ENCODE peak calls at places on chromosome 15, in eight cellular contexts. L is activated CD4-positive, alpha-beta T cell treated with anti-CD3 and anti-CD28 coated beads, Interleukin-2, amount 50 U/mL, for 1 hour; R is stimulated activated naive CD8-positive, alpha-beta T cell treated with anti-CD3 and anti-CD28 coated beads, Interleukin-15, Interleukin-2, amounts not matched to agents 100 U/mL and 50 U/mL, for 24 hours; C is hepatic stellate cell; T is activated gamma-delta T cell treated with anti-CD3 and anti-CD28 coated beads, Interleukin-2, amount 50 U/mL, for 16 hours; O is memory B cell; D is activated T-cell treated with anti-CD3 and anti-CD28 coated beads, Interleukin-2, amount 50 U/mL, for 4 hours; M is stimulated activated CD4-positive, alpha-beta T cell treated with anti-CD3 and anti-CD28 coated beads, Interleukin-15, amount 100 ng/mL, for 1 hour. H is an unnamed sample.

GRCh38 chr15:64354683-64355558 is 1.1 kb downstream of the CSNK1G1 start:
- DNase-seq in L (no peak), R (peak), C (no peak), T (no peak), O (no peak), D (no peak), M (no peak), H (peak)

GRCh38 chr15:22949074-22949547 is 31.1 kb downstream of the CYFIP1 start:
- DNase-seq in L (no peak), R (peak), C (peak), T (no peak), O (peak), D (no peak), M (no peak), H (no peak)

GRCh38 chr15:71790081-71790480 is 20.3 kb upstream of the NR2E3 start:
- DNase-seq in L (no peak), R (no peak), C (no peak), T (no peak), O (no peak), D (no peak), M (no peak), H (no peak)

GRCh38 chr15:72979308-72979707 is 73.0 kb upstream of the NEO1 start:
- DNase-seq in L (no peak), R (no peak), C (no peak), T (no peak), O (no peak), D (no peak), M (no peak), H (no peak)

GRCh38 chr15:29988689-29989088 is 94.1 kb upstream of the GOLGA8J start:
- DNase-seq in L (no peak), R (no peak), C (peak), T (no peak), O (no peak), D (no peak), M (no peak), H (no peak)

GRCh38 chr15:28107111-28107893 is 8.2 kb upstream of the OCA2 start:
- DNase-seq in L (no peak), R (no peak), C (peak), T (no peak), O (no peak), D (no peak), M (no peak), H (no peak)

GRCh38 chr15:31792611-31793199 is 237.6 kb upstream of the CHRNA7 start:
- DNase-seq in L (no peak), R (no peak), C (no peak), T (no peak), O (no peak), D (no peak), M (no peak), H (no peak)

GRCh38 chr15:79505956-79506355 is 73.8 kb downstream of the MINAR1 start:
- DNase-seq in L (no peak), R (no peak), C (no peak), T (no peak), O (no peak), D (no peak), M (no peak), H (no peak)

GRCh38 chr15:53581513-53581912 is 177.9 kb downstream of the WDR72 start:
- DNase-seq in L (no peak), R (no peak), C (no peak), T (no peak), O (no peak), D (no peak), M (no peak), H (no peak)

GRCh38 chr15:44427756-44428724 is 611 bp downstream of the CTDSPL2 start:
- DNase-seq in L (no peak), R (no peak), C (no peak), T (no peak), O (no peak), D (no peak), M (no peak), H (no peak)

GRCh38 chr15:54066403-54066802 is 88.2 kb downstream of the UNC13C start:
- DNase-seq in L (no peak), R (no peak), C (no peak), T (no peak), O (no peak), D (no peak), M (no peak), H (no peak)

GRCh38 chr15:24678485-24678884 is 2.9 kb downstream of the NPAP1 start:
- DNase-seq in L (no peak), R (no peak), C (no peak), T (no peak), O (no peak), D (no peak), M (no peak), H (no peak)

GRCh38 chr15:80778964-80779657 is at the start of gene CEMIP:
- DNase-seq in L (peak), R (peak), C (peak), T (no peak), O (peak), D (no peak), M (peak), H (peak)

GRCh38 chr15:41824062-41824745 is 3.7 kb upstream of the JMJD7 start:
- DNase-seq in L (no peak), R (no peak), C (no peak), T (no peak), O (no peak), D (no peak), M (no peak), H (no peak)